ENCODE peak calls at places on chromosomes 7 and 10, in four cellular contexts. J is heart right ventricle, U is upper lobe of left lung, O is SK-N-SH. Z is an unnamed sample. For H3K4me1, the result is how much of the 10 kb centered on the place peaks cover.

GRCh38 chr7:36732806-36733205 is 8.5 kb upstream of the AOAH start:
- DNase-seq in J (no peak), U (no peak), O (no peak), Z (no peak)

GRCh38 chr7:36400606-36401005 is 10.9 kb downstream of the ANLN start:
- DNase-seq in J (no peak), U (no peak), O (no peak), Z (no peak)

GRCh38 chr10:14757996-14758395 is 16.7 kb downstream of the FAM107B start:
- DNase-seq in J (no peak), U (no peak), O (no peak), Z (no peak)

GRCh38 chr7:102892631-102893278 is 20.0 kb upstream of the LRRC17 start:
- DNase-seq in J (no peak), U (no peak), O (no peak), Z (no peak)

GRCh38 chr7:4140933-4141332 is 541.2 kb upstream of the FOXK1 start:
- DNase-seq in J (no peak), U (no peak), O (no peak), Z (no peak)

GRCh38 chr10:100969175-100970075 is at the start of gene SEMA4G:
- DNase-seq in J (peak), U (peak), O (peak), Z (no peak)

GRCh38 chr7:25662881-25663588 is 434.7 kb upstream of the NPVF start:
- DNase-seq in J (no peak), U (no peak), O (no peak), Z (no peak)

GRCh38 chr10:126060232-126060935 is 164.0 kb downstream of the FANK1 start:
- DNase-seq in J (peak), U (no peak), O (no peak), Z (no peak)

GRCh38 chr10:16930540-16930939 is 113.3 kb upstream of the RSU1 start:
- DNase-seq in J (no peak), U (no peak), O (no peak), Z (no peak)

GRCh38 chr7:6175642-6176041 is 96.8 kb downstream of the CYTH3 start:
- DNase-seq in J (no peak), U (peak), O (no peak), Z (no peak)

GRCh38 chr10:73991846-73992245 is 6.1 kb upstream of the VCL start:
- DNase-seq in J (no peak), U (peak), O (no peak), Z (no peak)

GRCh38 chr10:69449841-69450240 is 1.4 kb upstream of the TSPAN15 start:
- DNase-seq in J (peak), U (peak), O (peak), Z (no peak)

GRCh38 chr10:16832351-16833080 is 15.3 kb upstream of the RSU1 start:
- DNase-seq in J (peak), U (peak), O (no peak), Z (no peak)

GRCh38 chr10:103397191-103397825 is 882 bp downstream of the PDCD11 start:
- DNase-seq in J (no peak), U (no peak), O (no peak), Z (no peak)

GRCh38 chr7:103379270-103379975 is 32.0 kb downstream of the PSMC2 start:
- DNase-seq in J (no peak), U (no peak), O (no peak), Z (no peak)

GRCh38 chr10:3720228-3721019 is 64.6 kb downstream of the KLF6 start:
- DNase-seq in J (peak), U (peak), O (no peak), Z (peak)

GRCh38 chr7:17236603-17237002 is 61.8 kb upstream of the AHR start:
- DNase-seq in J (no peak), U (no peak), O (no peak), Z (no peak)

GRCh38 chr7:86815556-86815955 is 171.8 kb downstream of the GRM3 start:
- DNase-seq in J (no peak), U (no peak), O (no peak), Z (no peak)

GRCh38 chr10:22318772-22319171 is 2.1 kb upstream of the BMI1 start:
- DNase-seq in J (no peak), U (no peak), O (no peak), Z (no peak)

GRCh38 chr10:29987471-29987870 is 71.9 kb downstream of the JCAD start:
- DNase-seq in J (no peak), U (no peak), O (no peak), Z (no peak)

GRCh38 chr7:18278306-18278705 is 217.2 kb upstream of the HDAC9 start:
- DNase-seq in J (no peak), U (no peak), O (no peak), Z (no peak)

GRCh38 chr10:3774814-3775670 is 10.0 kb downstream of the KLF6 start:
- DNase-seq in J (peak), U (peak), O (no peak), Z (no peak)

GRCh38 chr10:71496927-71497801 is 100.4 kb downstream of the CDH23 start:
- DNase-seq in J (no peak), U (no peak), O (peak), Z (no peak)

GRCh38 chr10:97543025-97543546 is 29.5 kb upstream of the ANKRD2 start:
- DNase-seq in J (peak), U (peak), O (no peak), Z (peak)

GRCh38 chr7:5754981-5755599 is 26.4 kb downstream of the RNF216 start:
- DNase-seq in J (no peak), U (no peak), O (no peak), Z (no peak)

GRCh38 chr10:49448924-49449323 is 53.0 kb upstream of the DRGX start:
- DNase-seq in J (no peak), U (no peak), O (no peak), Z (no peak)

GRCh38 chr10:71025535-71025934 is 137.2 kb upstream of the PCBD1 start:
- DNase-seq in J (no peak), U (no peak), O (no peak), Z (no peak)

GRCh38 chr10:126243976-126244375 is 144.3 kb downstream of the ADAM12 start:
- DNase-seq in J (no peak), U (no peak), O (no peak), Z (no peak)

GRCh38 chr10:31698169-31698890 is 230.3 kb downstream of the ARHGAP12 start:
- DNase-seq in J (peak), U (peak), O (no peak), Z (no peak)
- H3K4me1 ChIP-seq in J (half or more), U (half or more), O (under half), Z (under half)

GRCh38 chr10:11208908-11209809 is 191.5 kb downstream of the CELF2 start:
- DNase-seq in J (no peak), U (no peak), O (no peak), Z (no peak)
- H3K4me1 ChIP-seq in J (under half), U (under half), O (under half), Z (under half)

GRCh38 chr7:23022258-23022745 is 8.4 kb upstream of the HYCC1 start:
- DNase-seq in J (no peak), U (no peak), O (no peak), Z (no peak)
- H3K4me1 ChIP-seq in J (under half), U (under half), O (under half), Z (under half)

GRCh38 chr10:19815478-19816419 is 483 bp upstream of the PLXDC2 start:
- DNase-seq in J (peak), U (peak), O (peak), Z (no peak)

GRCh38 chr10:19816420-19817250 is at the start of gene PLXDC2:
- DNase-seq in J (peak), U (peak), O (peak), Z (no peak)

GRCh38 chr10:19817251-19818046 is 1.2 kb downstream of the PLXDC2 start:
- DNase-seq in J (peak), U (peak), O (peak), Z (no peak)

GRCh38 chr10:19815036-19815435 is 1.2 kb upstream of the PLXDC2 start:
- DNase-seq in J (no peak), U (no peak), O (no peak), Z (no peak)

DNA sequence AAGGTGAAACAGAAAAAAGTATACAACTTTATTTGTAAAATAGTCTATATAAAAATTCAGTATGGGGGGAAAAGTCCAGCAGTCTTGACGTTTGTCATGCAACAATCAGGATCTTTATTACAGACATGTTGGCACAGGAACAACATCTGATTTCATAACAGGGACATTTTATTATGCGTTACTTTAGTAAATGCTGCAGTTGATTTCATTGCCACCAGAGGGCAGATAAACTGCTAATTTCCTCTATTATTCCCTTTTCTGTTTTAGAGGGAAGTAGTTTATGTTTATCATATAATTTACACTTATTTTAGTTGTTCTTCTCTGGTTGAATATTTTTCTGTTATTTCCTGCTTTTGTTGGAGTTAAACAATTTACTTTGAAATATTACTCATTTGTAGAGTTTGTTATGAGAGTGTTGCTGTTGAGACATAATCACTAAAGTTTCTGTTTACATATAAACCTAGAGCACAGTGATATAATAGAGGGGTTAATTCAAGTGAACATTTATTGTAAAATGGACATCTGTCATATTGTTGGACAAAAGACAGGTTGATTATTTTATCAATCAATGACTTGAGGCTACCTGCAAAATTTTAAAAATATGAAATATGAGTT is 3.3 kb downstream of the PLXDC2 start:
- DNase-seq in J (peak), U (no peak), O (peak), Z (no peak)
- H3K4me1 ChIP-seq in J (under half), U (under half), O (under half), Z (under half)

GRCh38 chr7:158811894-158812293 is 17.4 kb downstream of the ESYT2 start:
- DNase-seq in J (no peak), U (no peak), O (no peak), Z (no peak)
- H3K4me1 ChIP-seq in J (under half), U (half or more), O (under half), Z (under half)

DNA sequence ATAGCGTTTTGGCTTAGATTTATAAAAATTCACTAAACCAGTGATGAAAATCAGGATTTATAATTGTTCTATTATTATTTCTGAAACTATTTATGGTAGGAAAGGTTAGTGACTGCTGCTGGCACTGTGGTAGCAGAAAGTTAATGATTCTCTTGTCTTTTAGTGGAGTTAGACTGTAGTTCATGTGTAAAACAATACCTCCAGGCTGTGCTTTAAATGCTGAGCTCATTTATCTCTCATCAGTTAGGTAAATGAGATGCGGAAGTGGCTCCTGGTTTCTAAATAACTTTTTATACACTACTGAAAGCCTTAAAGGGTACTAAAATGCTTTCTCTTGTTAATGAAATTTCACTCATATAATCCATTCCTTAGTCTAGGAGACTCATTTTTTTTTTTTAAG is 326.8 kb upstream of the POT1 start:
- DNase-seq in J (no peak), U (no peak), O (no peak), Z (no peak)
- H3K4me1 ChIP-seq in J (under half), U (under half), O (under half), Z (under half)

GRCh38 chr7:74420006-74420405 is 33.7 kb upstream of the GTF2IRD1 start:
- DNase-seq in J (no peak), U (no peak), O (no peak), Z (no peak)
- H3K4me1 ChIP-seq in J (under half), U (under half), O (under half), Z (under half)

DNA sequence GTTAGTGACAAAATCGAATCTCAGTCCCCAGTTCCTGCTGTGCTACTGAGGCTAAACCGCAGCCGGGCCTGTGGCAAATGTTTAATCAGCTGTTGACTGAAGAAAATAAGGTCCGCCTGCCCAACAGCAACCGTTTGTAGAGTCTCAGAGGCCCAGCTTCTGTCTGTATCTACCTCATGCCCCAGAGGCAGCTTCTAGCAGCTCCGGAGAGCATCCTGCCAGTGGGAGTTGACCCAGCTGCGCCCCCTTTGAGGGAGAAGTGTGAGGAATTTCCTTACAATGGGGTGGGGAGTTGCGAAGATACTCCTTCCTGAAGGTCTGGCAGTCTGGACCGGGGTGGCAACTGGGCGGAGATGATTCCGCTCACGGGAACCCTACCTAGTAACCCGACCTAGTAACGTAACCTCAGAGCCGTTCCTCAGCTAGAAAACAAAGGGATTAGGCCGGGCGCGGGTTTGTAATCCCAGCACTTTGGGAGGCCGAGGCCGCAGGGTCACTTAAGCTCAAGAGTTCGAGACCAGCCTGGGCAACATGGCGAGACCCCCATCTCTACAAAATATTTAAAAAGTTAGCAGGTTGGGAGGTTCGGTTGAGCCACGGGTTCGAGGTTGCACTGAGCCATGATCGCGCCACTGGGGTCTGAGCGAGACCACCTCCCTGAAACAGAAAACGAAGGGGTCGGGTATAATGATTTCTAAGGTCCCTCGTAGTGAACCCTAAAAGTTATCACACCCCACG is 846 bp upstream of the ZNF775 start:
- DNase-seq in J (peak), U (peak), O (peak), Z (peak)
- H3K4me1 ChIP-seq in J (under half), U (under half), O (under half), Z (under half)

GRCh38 chr10:37732685-37733084 is 124.7 kb downstream of the ZNF248 start:
- DNase-seq in J (no peak), U (no peak), O (no peak), Z (no peak)

GRCh38 chr10:37728830-37729229 is 128.6 kb downstream of the ZNF248 start:
- DNase-seq in J (no peak), U (no peak), O (no peak), Z (no peak)

GRCh38 chr10:37727491-37728352 is 129.7 kb downstream of the ZNF248 start:
- DNase-seq in J (no peak), U (no peak), O (no peak), Z (no peak)
- H3K4me1 ChIP-seq in J (under half), U (under half), O (under half), Z (under half)